ENCODE peak calls at places on chromosomes 6 and 20, in five cellular contexts. One of them, this sample, is unnamed.

GRCh38 chr6:21151178-21151956 is 442.2 kb upstream of the SOX4 start:
- DNase-seq in NCI-H1930: no peak
- DNase-seq in GDM1: no peak
- DNase-seq in glutamatergic neuron: no peak
- DNase-seq in naive thymus-derived CD8-positive, alpha-beta T cell: no peak
- DNase-seq in this sample: no peak

GRCh38 chr6:48111143-48111506 is at the start of gene PTCHD4:
- DNase-seq in NCI-H1930: peak; percentile 79
- DNase-seq in GDM1: peak; percentile 20
- DNase-seq in glutamatergic neuron: no peak
- DNase-seq in naive thymus-derived CD8-positive, alpha-beta T cell: no peak
- DNase-seq in this sample: no peak

GRCh38 chr20:60634773-60635172 is 617.3 kb upstream of the CDH4 start:
- DNase-seq in NCI-H1930: no peak
- DNase-seq in GDM1: no peak
- DNase-seq in glutamatergic neuron: no peak
- DNase-seq in naive thymus-derived CD8-positive, alpha-beta T cell: no peak
- DNase-seq in this sample: no peak

GRCh38 chr20:52105573-52106422 is 85.8 kb downstream of the ZFP64 start:
- DNase-seq in NCI-H1930: no peak
- DNase-seq in GDM1: no peak
- DNase-seq in glutamatergic neuron: peak; percentile 53
- DNase-seq in naive thymus-derived CD8-positive, alpha-beta T cell: no peak
- DNase-seq in this sample: no peak

GRCh38 chr20:5220334-5221077 is 93.7 kb downstream of the CDS2 start:
- DNase-seq in NCI-H1930: no peak
- DNase-seq in GDM1: no peak
- DNase-seq in glutamatergic neuron: no peak
- DNase-seq in naive thymus-derived CD8-positive, alpha-beta T cell: no peak
- DNase-seq in this sample: no peak

GRCh38 chr20:23637282-23638221 is at the start of gene CST3:
- DNase-seq in NCI-H1930: peak; percentile 54
- DNase-seq in GDM1: peak; percentile 77
- DNase-seq in glutamatergic neuron: peak; percentile 91
- DNase-seq in naive thymus-derived CD8-positive, alpha-beta T cell: no peak
- DNase-seq in this sample: no peak

GRCh38 chr6:118864330-118865166 is 29.4 kb upstream of the ASF1A start:
- DNase-seq in NCI-H1930: no peak
- DNase-seq in GDM1: peak; percentile 48
- DNase-seq in glutamatergic neuron: no peak
- DNase-seq in naive thymus-derived CD8-positive, alpha-beta T cell: no peak
- DNase-seq in this sample: peak; percentile 60

GRCh38 chr6:6622557-6622956 is 34.0 kb downstream of the LY86 start:
- DNase-seq in NCI-H1930: no peak
- DNase-seq in GDM1: no peak
- DNase-seq in glutamatergic neuron: no peak
- DNase-seq in naive thymus-derived CD8-positive, alpha-beta T cell: no peak
- DNase-seq in this sample: no peak

GRCh38 chr20:14333734-14334133 is 3.7 kb downstream of the FLRT3 start:
- DNase-seq in NCI-H1930: no peak
- DNase-seq in GDM1: no peak
- DNase-seq in glutamatergic neuron: no peak
- DNase-seq in naive thymus-derived CD8-positive, alpha-beta T cell: no peak
- DNase-seq in this sample: no peak

GRCh38 chr6:152356659-152357058 is 280.5 kb downstream of the SYNE1 start:
- DNase-seq in NCI-H1930: peak; percentile 2
- DNase-seq in GDM1: no peak
- DNase-seq in glutamatergic neuron: no peak
- DNase-seq in naive thymus-derived CD8-positive, alpha-beta T cell: no peak
- DNase-seq in this sample: peak; percentile 36

GRCh38 chr6:45371924-45372582 is 5.7 kb downstream of the SUPT3H start:
- DNase-seq in NCI-H1930: no peak
- DNase-seq in GDM1: no peak
- DNase-seq in glutamatergic neuron: no peak
- DNase-seq in naive thymus-derived CD8-positive, alpha-beta T cell: no peak
- DNase-seq in this sample: no peak

GRCh38 chr6:154824076-154824475 is 90.9 kb downstream of the SCAF8 start:
- DNase-seq in NCI-H1930: no peak
- DNase-seq in GDM1: no peak
- DNase-seq in glutamatergic neuron: no peak
- DNase-seq in naive thymus-derived CD8-positive, alpha-beta T cell: no peak
- DNase-seq in this sample: no peak

GRCh38 chr6:31222496-31222895 is 49.4 kb downstream of the HLA-C start:
- DNase-seq in NCI-H1930: no peak
- DNase-seq in GDM1: no peak
- DNase-seq in glutamatergic neuron: no peak
- DNase-seq in naive thymus-derived CD8-positive, alpha-beta T cell: no peak
- DNase-seq in this sample: no peak

GRCh38 chr6:125066140-125066539 is 87.4 kb upstream of the TPD52L1 start:
- DNase-seq in NCI-H1930: no peak
- DNase-seq in GDM1: no peak
- DNase-seq in glutamatergic neuron: no peak
- DNase-seq in naive thymus-derived CD8-positive, alpha-beta T cell: no peak
- DNase-seq in this sample: no peak

GRCh38 chr6:50785921-50786320 is 32.8 kb upstream of the TFAP2B start:
- DNase-seq in NCI-H1930: no peak
- DNase-seq in GDM1: no peak
- DNase-seq in glutamatergic neuron: no peak
- DNase-seq in naive thymus-derived CD8-positive, alpha-beta T cell: no peak
- DNase-seq in this sample: no peak

GRCh38 chr6:71533939-71534379 is 245.3 kb downstream of the OGFRL1 start:
- DNase-seq in NCI-H1930: no peak
- DNase-seq in GDM1: no peak
- DNase-seq in glutamatergic neuron: no peak
- DNase-seq in naive thymus-derived CD8-positive, alpha-beta T cell: no peak
- DNase-seq in this sample: no peak

GRCh38 chr20:48984575-48985219 is 61.4 kb upstream of the CSE1L start:
- DNase-seq in NCI-H1930: no peak
- DNase-seq in GDM1: no peak
- DNase-seq in glutamatergic neuron: no peak
- DNase-seq in naive thymus-derived CD8-positive, alpha-beta T cell: no peak
- DNase-seq in this sample: no peak

GRCh38 chr20:41413169-41413568 is 46.6 kb upstream of the EMILIN3 start:
- DNase-seq in NCI-H1930: no peak
- DNase-seq in GDM1: no peak
- DNase-seq in glutamatergic neuron: no peak
- DNase-seq in naive thymus-derived CD8-positive, alpha-beta T cell: no peak
- DNase-seq in this sample: no peak

GRCh38 chr20:33659341-33660034 is 2.6 kb upstream of the C20orf144 start:
- DNase-seq in NCI-H1930: no peak
- DNase-seq in GDM1: no peak
- DNase-seq in glutamatergic neuron: peak; percentile 9
- DNase-seq in naive thymus-derived CD8-positive, alpha-beta T cell: no peak
- DNase-seq in this sample: no peak

GRCh38 chr6:389622-390021 is 1.9 kb upstream of the IRF4 start:
- DNase-seq in NCI-H1930: no peak
- DNase-seq in GDM1: no peak
- DNase-seq in glutamatergic neuron: no peak
- DNase-seq in naive thymus-derived CD8-positive, alpha-beta T cell: no peak
- DNase-seq in this sample: no peak

GRCh38 chr20:58574014-58574413 is 58.8 kb upstream of the APCDD1L start:
- DNase-seq in NCI-H1930: no peak
- DNase-seq in GDM1: no peak
- DNase-seq in glutamatergic neuron: no peak
- DNase-seq in naive thymus-derived CD8-positive, alpha-beta T cell: no peak
- DNase-seq in this sample: no peak

GRCh38 chr6:107695061-107695715 is 128.9 kb downstream of the SCML4 start:
- DNase-seq in NCI-H1930: no peak
- DNase-seq in GDM1: no peak
- DNase-seq in glutamatergic neuron: no peak
- DNase-seq in naive thymus-derived CD8-positive, alpha-beta T cell: no peak
- DNase-seq in this sample: no peak

GRCh38 chr6:144493035-144493910 is 208.1 kb downstream of the UTRN start:
- DNase-seq in NCI-H1930: no peak
- DNase-seq in GDM1: no peak
- DNase-seq in glutamatergic neuron: no peak
- DNase-seq in naive thymus-derived CD8-positive, alpha-beta T cell: no peak
- DNase-seq in this sample: no peak

GRCh38 chr6:4253604-4254211 is 118.3 kb upstream of the ECI2 start:
- DNase-seq in NCI-H1930: no peak
- DNase-seq in GDM1: no peak
- DNase-seq in glutamatergic neuron: no peak
- DNase-seq in naive thymus-derived CD8-positive, alpha-beta T cell: no peak
- DNase-seq in this sample: no peak

This sample was measured in KG1.